ENCODE peak calls at places on chromosomes 5 and 9, in seven cellular contexts. Y is heart left ventricle; L is foreskin fibroblast; A is fibroblast of mammary gland; F is CD8-positive, alpha-beta T cell; G is OCI-LY7; B is breast epithelium. C is an unnamed sample.

GRCh38 chr5:82396871-82397514 is 118.8 kb upstream of the RPS23 start:
- DNase-seq in Y (peak), L (peak), A (peak), F (no peak), G (no peak), B (peak), C (peak)

GRCh38 chr5:59873113-59873512 is 20.4 kb downstream of the PDE4D start:
- DNase-seq in Y (no peak), L (peak), A (peak), F (no peak), G (no peak), B (no peak), C (peak)

GRCh38 chr5:43227655-43228054 is 35.6 kb downstream of the NIM1K start:
- DNase-seq in Y (no peak), L (peak), A (peak), F (no peak), G (peak), B (no peak), C (peak)

GRCh38 chr5:148401604-148402003 is 17.8 kb downstream of the FBXO38 start:
- DNase-seq in Y (no peak), L (no peak), A (peak), F (no peak), G (no peak), B (no peak), C (peak)

GRCh38 chr9:122832194-122832593 is 3.8 kb upstream of the PDCL start:
- DNase-seq in Y (no peak), L (no peak), A (no peak), F (no peak), G (no peak), B (no peak), C (no peak)

GRCh38 chr5:5386329-5386728 is 36.1 kb upstream of the ICE1 start:
- DNase-seq in Y (no peak), L (no peak), A (no peak), F (no peak), G (no peak), B (no peak), C (no peak)

GRCh38 chr9:132587484-132587858 is 5.1 kb downstream of the BARHL1 start:
- DNase-seq in Y (no peak), L (no peak), A (no peak), F (no peak), G (no peak), B (no peak), C (no peak)

GRCh38 chr5:77852514-77853352 is 76.6 kb upstream of the TBCA start:
- DNase-seq in Y (peak), L (peak), A (peak), F (no peak), G (no peak), B (no peak), C (peak)

GRCh38 chr9:113579270-113580040 is 115.9 kb downstream of the RGS3 start:
- DNase-seq in Y (peak), L (peak), A (no peak), F (peak), G (peak), B (no peak), C (no peak)

GRCh38 chr5:133273661-133274596 is 222.1 kb downstream of the HSPA4 start:
- DNase-seq in Y (no peak), L (peak), A (peak), F (no peak), G (no peak), B (no peak), C (peak)

GRCh38 chr9:20804476-20805253 is 120.6 kb downstream of the FOCAD start:
- DNase-seq in Y (no peak), L (no peak), A (no peak), F (no peak), G (no peak), B (no peak), C (peak)

GRCh38 chr9:120358877-120359276 is 221.1 kb downstream of the CDK5RAP2 start:
- DNase-seq in Y (no peak), L (no peak), A (no peak), F (no peak), G (no peak), B (no peak), C (no peak)

GRCh38 chr9:73148447-73148937 is 3.2 kb upstream of the ANXA1 start:
- DNase-seq in Y (no peak), L (peak), A (peak), F (no peak), G (no peak), B (no peak), C (peak)

GRCh38 chr5:134638760-134639201 is 6.2 kb upstream of the SAR1B start:
- DNase-seq in Y (no peak), L (no peak), A (no peak), F (no peak), G (no peak), B (no peak), C (no peak)

GRCh38 chr9:128370752-128371621 is at the start of gene URM1:
- DNase-seq in Y (peak), L (peak), A (peak), F (peak), G (peak), B (peak), C (peak)
- TF ChIP-seq CTCF in Y (no peak), L (no peak), A (no peak), F (no peak), G (no peak), B (no peak), C (peak)

GRCh38 chr5:60961685-60962084 is 16.7 kb downstream of the NDUFAF2 start:
- DNase-seq in Y (no peak), L (peak), A (peak), F (no peak), G (no peak), B (no peak), C (peak)

GRCh38 chr5:60958088-60958487 is 13.1 kb downstream of the NDUFAF2 start:
- DNase-seq in Y (no peak), L (no peak), A (no peak), F (no peak), G (no peak), B (no peak), C (no peak)

GRCh38 chr5:60958712-60959111 is 13.7 kb downstream of the NDUFAF2 start:
- DNase-seq in Y (no peak), L (no peak), A (no peak), F (no peak), G (no peak), B (no peak), C (no peak)

GRCh38 chr5:60959156-60959555 is 14.2 kb downstream of the NDUFAF2 start:
- DNase-seq in Y (no peak), L (peak), A (peak), F (no peak), G (peak), B (no peak), C (peak)

DNA sequence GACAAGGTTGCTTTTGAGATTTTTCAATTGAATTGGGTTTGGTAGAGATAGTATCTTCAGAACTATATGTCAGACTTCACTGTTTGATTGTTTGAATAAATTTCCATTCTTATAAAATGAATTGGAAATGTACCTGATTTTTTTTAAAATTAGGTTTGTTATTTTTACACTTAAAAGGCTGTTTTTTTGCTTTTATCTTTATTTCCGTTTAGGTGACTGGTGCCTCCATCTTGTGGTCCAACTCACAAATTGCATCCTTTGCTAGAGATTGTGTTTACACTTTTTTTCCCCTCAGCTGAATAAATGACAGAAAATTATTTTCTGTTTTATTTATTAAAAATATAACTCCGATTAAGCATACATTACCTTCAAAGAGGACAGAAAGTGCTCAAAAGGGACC is 15.6 kb downstream of the NDUFAF2 start:
- DNase-seq in Y (no peak), L (peak), A (peak), F (no peak), G (peak), B (no peak), C (peak)
- TF ChIP-seq CTCF in Y (peak), L (peak), A (peak), F (peak), G (peak), B (no peak), C (peak)

DNA sequence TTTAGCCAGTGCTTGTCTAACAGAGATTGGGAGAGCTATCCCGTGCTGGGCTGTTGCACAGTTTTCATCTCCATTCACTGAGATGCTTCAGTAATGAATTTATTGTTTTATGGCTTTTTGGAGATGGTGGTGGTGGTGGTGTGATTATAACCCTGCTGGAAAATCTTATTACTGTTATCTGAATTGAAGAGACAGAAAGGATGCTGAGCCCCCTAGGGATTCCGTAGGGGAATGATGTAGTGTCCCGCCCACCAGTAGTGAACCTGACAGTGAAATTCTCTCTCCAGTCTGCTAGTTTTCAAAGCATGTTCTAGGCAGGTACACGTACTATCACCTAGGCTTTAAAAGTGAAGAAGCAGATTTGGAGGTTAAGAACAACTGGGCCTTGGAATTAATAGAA is 1.9 kb downstream of the RAI14 start:
- DNase-seq in Y (no peak), L (peak), A (peak), F (no peak), G (no peak), B (no peak), C (peak)
- TF ChIP-seq CTCF in Y (no peak), L (peak), A (peak), F (no peak), G (no peak), B (no peak), C (no peak)

DNA sequence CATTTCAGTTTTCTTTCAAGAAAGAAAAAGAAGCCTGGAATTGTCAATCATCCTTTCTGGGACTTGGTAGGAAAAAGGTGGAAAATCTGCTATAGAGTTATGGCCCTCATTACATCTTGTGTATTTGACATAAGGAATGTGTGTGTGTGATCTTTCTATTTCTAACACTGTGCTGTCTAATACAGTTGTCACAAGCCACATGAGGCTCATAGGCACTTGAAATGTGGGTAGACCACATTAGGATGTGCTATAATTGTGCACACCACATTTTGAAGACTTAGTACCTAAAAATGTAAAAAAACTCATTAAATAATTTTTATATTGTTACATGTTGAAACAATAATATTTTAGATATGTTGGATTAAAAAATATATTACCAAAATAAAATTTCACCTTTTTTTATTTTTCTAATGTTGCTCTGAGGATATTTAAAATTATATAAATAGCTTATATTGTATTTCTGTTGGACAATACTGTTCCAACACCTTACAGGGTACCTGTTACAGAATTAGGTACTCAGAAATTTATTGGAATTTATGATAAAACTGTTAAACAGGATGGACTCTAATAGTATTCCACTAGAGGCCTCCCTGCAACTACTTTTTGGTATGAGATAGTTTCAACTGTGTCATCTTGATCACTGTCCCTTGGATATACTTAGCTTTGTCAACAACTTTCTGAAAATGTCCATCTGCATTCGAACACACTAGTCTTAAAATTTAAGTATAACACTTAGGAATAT is 18.4 kb downstream of the MSANTD3 start:
- DNase-seq in Y (no peak), L (no peak), A (no peak), F (no peak), G (no peak), B (no peak), C (no peak)
- TF ChIP-seq CTCF in Y (no peak), L (no peak), A (no peak), F (no peak), G (peak), B (no peak), C (no peak)

GRCh38 chr9:129482521-129483466 is 138.1 kb downstream of the C9orf50 start:
- DNase-seq in Y (peak), L (peak), A (peak), F (no peak), G (no peak), B (peak), C (peak)
- TF ChIP-seq CTCF in Y (no peak), L (no peak), A (no peak), F (no peak), G (no peak), B (no peak), C (no peak)

DNA sequence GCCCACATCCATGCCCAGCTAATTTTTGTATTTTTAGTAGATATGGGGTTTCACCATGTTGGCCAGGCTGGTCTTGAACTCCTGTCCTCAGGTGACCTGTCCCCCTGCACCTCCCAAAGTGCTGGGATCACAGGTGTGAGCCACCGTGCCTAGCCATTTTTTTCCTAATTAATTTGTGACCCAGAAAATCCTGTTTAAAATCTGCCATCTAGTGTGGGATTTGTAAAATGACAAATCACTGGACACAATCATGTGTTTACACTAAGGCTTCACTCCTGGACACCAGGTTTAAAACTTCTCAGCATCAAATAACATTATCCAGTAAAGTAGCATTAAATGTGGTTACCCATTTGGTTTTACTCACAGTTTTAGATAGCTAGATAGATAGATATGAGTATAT is 18.6 kb upstream of the KDM4C start:
- DNase-seq in Y (no peak), L (peak), A (peak), F (no peak), G (peak), B (no peak), C (peak)
- TF ChIP-seq CTCF in Y (no peak), L (peak), A (peak), F (no peak), G (peak), B (peak), C (peak)

DNA sequence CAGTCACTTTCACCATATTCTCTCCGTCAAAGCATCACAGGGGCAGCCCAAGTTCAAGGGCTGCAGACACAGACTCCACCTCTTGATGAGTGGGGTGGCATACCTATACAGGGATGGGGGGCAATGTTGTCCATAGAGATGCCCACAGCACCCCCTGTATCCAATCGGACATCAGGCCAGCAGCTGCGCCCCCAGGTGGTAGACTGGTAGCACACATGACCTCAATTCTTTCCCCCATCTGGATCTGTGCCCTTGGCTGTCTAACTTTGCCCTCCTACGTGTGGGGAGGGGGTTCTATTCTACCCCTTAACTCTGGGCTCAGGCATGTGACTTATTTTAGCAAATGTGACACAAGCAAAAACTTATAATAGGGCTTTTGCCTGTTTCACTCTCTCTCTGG is 84.0 kb upstream of the SLC25A48 start:
- DNase-seq in Y (no peak), L (no peak), A (no peak), F (no peak), G (no peak), B (no peak), C (no peak)
- TF ChIP-seq CTCF in Y (no peak), L (no peak), A (peak), F (no peak), G (peak), B (no peak), C (no peak)

DNA sequence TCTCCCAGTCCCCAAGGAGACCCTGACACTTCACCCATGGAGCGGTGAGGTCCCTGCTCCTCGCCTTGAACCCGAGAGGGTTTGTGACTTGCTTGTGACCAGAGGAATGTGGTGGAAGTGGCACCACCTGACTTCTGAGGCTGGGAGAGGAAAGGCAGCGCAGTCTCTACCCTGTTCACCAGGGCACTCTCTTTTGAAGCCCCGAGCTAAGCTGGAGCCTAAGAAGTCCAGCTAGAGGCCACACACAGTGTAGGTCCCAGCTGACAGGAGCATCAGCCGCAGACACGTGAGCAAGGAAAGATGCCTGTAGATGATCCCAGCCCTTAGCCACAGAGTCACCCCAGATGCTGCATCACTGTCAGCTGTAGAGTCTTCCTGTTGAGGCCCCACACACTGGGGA is 1.7 kb upstream of the ANGPTL2 start:
- DNase-seq in Y (no peak), L (no peak), A (no peak), F (no peak), G (no peak), B (no peak), C (no peak)
- TF ChIP-seq CTCF in Y (no peak), L (no peak), A (no peak), F (no peak), G (no peak), B (no peak), C (no peak)

DNA sequence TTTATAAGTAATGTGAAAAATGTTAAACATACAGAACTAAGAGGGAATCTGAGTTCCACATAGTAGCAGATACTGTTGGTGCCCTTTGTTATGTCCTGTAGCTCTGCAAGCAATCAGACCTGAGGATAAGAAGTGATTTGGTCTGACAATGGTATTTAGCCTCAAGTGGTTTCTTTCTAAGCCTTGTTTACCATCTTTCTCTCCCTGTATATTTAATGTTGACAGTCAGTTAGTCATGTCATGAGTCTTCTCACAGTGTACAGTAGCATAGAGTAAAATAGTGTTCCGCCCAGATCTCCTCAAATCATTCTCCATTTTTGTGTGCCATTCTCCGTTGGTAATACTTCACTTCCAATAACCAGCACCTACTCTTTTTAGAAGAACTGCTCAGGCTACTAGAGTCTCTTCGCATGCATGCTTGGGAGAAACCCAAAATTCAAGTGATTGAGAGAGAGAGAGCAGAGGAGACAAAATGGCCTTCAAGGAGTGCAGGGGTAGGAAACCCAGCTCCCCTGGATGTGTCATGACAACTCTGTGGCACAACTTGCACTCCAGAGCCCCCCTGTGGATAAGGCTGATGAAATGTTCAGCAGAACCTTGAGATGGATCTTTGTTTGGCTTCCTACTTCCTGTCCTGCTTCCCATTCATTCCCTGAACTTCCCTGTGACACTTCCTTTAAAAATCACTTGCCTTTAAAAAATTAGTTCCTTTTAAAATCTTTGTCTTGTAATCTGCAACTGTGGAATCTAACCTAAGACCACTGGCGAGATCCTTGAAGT is 129.2 kb upstream of the FST start:
- DNase-seq in Y (no peak), L (peak), A (no peak), F (no peak), G (no peak), B (no peak), C (no peak)
- TF ChIP-seq CTCF in Y (no peak), L (no peak), A (no peak), F (no peak), G (no peak), B (no peak), C (no peak)

GRCh38 chr9:37972346-37972745 is 68.4 kb upstream of the SLC25A51 start:
- DNase-seq in Y (peak), L (peak), A (no peak), F (no peak), G (no peak), B (no peak), C (no peak)
- TF ChIP-seq CTCF in Y (no peak), L (peak), A (peak), F (no peak), G (no peak), B (no peak), C (peak)